ENCODE peak calls at places on chromosomes 16 and 17, in nine cellular contexts. K is MM.1S; E is CD8-positive, alpha-beta T cell; F is OCI-LY7; U is heart left ventricle; B is sigmoid colon; J is IMR-90; C is coronary artery; R is cardiac muscle cell. V is an unnamed sample.

GRCh38 chr17:62671553-62671952 is 44.1 kb downstream of the MRC2 start:
- DNase-seq in K (no peak), C (no peak), R (no peak), E (no peak), U (peak; percentile 68), J (no peak), F (no peak), B (peak; percentile 63), V (no peak)

GRCh38 chr17:68884888-68885287 is 70.3 kb downstream of the ABCA8 start:
- DNase-seq in R (no peak), K (no peak), B (no peak), C (no peak), J (no peak), U (no peak), F (no peak), E (no peak), V (no peak)

GRCh38 chr17:27754549-27754948 is 45.8 kb downstream of the NOS2 start:
- DNase-seq in E (no peak), R (no peak), K (no peak), C (peak; percentile 41), J (no peak), F (no peak), U (no peak), B (no peak), V (no peak)

GRCh38 chr17:75338335-75338734 is 49.1 kb upstream of the SLC25A19 start:
- DNase-seq in C (no peak), F (no peak), U (no peak), R (no peak), B (peak; percentile 18), K (no peak), J (peak; percentile 65), E (no peak), V (peak; percentile 60)

GRCh38 chr17:19237389-19238166 is 412 bp downstream of the EPN2 start:
- DNase-seq in U (peak; percentile 76), K (peak; percentile 23), J (no peak), E (no peak), B (peak; percentile 80), C (no peak), R (peak; percentile 52), F (no peak), V (no peak)

GRCh38 chr16:67760831-67761230 is 41.7 kb upstream of the GFOD2 start:
- DNase-seq in C (no peak), B (no peak), F (no peak), J (no peak), U (no peak), R (no peak), K (no peak), E (no peak), V (no peak)

GRCh38 chr16:88973007-88973410 is 4.0 kb downstream of the CBFA2T3 start:
- DNase-seq in E (no peak), J (no peak), U (peak; percentile 45), R (peak; percentile 45), F (no peak), C (no peak), K (no peak), B (no peak), V (no peak)

GRCh38 chr16:50522324-50522723 is 25.9 kb upstream of the NKD1 start:
- DNase-seq in R (no peak), C (no peak), B (no peak), K (no peak), E (no peak), J (no peak), F (no peak), U (no peak), V (no peak)

GRCh38 chr17:8175795-8176196 is 384 bp downstream of the TMEM107 start:
- DNase-seq in B (no peak), J (no peak), R (no peak), F (peak; percentile 41), U (no peak), K (no peak), E (no peak), C (no peak), V (no peak)

GRCh38 chr17:68057531-68057952 is 22.0 kb downstream of the KPNA2 start:
- DNase-seq in U (no peak), F (peak; percentile 63), K (peak; percentile 29), B (no peak), J (peak; percentile 56), R (no peak), C (no peak), E (peak; percentile 55), V (no peak)

GRCh38 chr16:25481636-25482035 is 210.1 kb upstream of the HS3ST4 start:
- DNase-seq in R (no peak), U (no peak), K (no peak), J (no peak), C (no peak), B (no peak), F (no peak), E (no peak), V (no peak)

GRCh38 chr16:49620158-49620867 is 235.6 kb downstream of the ZNF423 start:
- DNase-seq in C (peak; percentile 96), F (no peak), J (peak; percentile 53), E (no peak), U (peak; percentile 92), K (no peak), B (peak; percentile 89), R (peak; percentile 77), V (no peak)

GRCh38 chr17:253091-253846 is 71.8 kb upstream of the DOC2B start:
- DNase-seq in E (no peak), C (no peak), R (no peak), U (peak; percentile 32), J (no peak), K (no peak), F (no peak), B (peak; percentile 42), V (no peak)

GRCh38 chr17:16027708-16028584 is 28.3 kb downstream of the TTC19 start:
- DNase-seq in E (no peak), K (no peak), B (no peak), U (no peak), C (no peak), J (peak; percentile 97), F (no peak), R (no peak), V (no peak)

GRCh38 chr17:20908373-20909273 is 134.2 kb downstream of the USP22 start:
- DNase-seq in R (peak; percentile 92), E (peak; percentile 68), K (peak; percentile 87), C (peak; percentile 92), B (peak; percentile 94), J (peak; percentile 53), U (peak; percentile 96), F (peak; percentile 6), V (peak; percentile 64)
- H3K27ac ChIP-seq in R (peak overlapping the region; percentile 79), E (peak overlapping the region; percentile 35), K (peak overlapping the region; percentile 89), C (peak overlapping the region; percentile 90), B (peak overlapping the region; percentile 86), J (peak overlapping the region; percentile 78), U (peak overlapping the region; percentile 91), F (no peak overlapping the region), V (peak overlapping the region; percentile 42)

GRCh38 chr17:44384281-44384822 is 5.1 kb downstream of the ITGA2B start:
- DNase-seq in C (no peak), R (no peak), B (no peak), E (no peak), J (no peak), F (no peak), K (no peak), U (no peak), V (no peak)

GRCh38 chr17:44383861-44384260 is 5.6 kb downstream of the ITGA2B start:
- DNase-seq in C (no peak), F (no peak), K (no peak), B (no peak), U (no peak), E (no peak), R (no peak), J (no peak), V (no peak)

GRCh38 chr17:44384823-44385286 is 4.6 kb downstream of the ITGA2B start:
- DNase-seq in B (no peak), U (no peak), C (no peak), F (no peak), K (no peak), R (peak; percentile 23), J (no peak), E (no peak), V (no peak)

GRCh38 chr17:44386182-44386525 is 3.3 kb downstream of the ITGA2B start:
- DNase-seq in E (no peak), K (no peak), C (no peak), R (no peak), B (no peak), U (no peak), J (no peak), F (no peak), V (no peak)

GRCh38 chr17:44385287-44386181 is 3.9 kb downstream of the ITGA2B start:
- DNase-seq in U (peak; percentile 90), K (peak; percentile 76), B (peak; percentile 93), C (no peak), F (peak; percentile 47), R (peak; percentile 91), J (peak; percentile 55), E (peak; percentile 83), V (peak; percentile 58)
- TF ChIP-seq CTCF in U (no peak), K (peak; percentile 19), B (no peak), C (no peak), F (peak; percentile 13), R (peak; percentile 25), J (no peak), E (no peak), V (no peak)

DNA sequence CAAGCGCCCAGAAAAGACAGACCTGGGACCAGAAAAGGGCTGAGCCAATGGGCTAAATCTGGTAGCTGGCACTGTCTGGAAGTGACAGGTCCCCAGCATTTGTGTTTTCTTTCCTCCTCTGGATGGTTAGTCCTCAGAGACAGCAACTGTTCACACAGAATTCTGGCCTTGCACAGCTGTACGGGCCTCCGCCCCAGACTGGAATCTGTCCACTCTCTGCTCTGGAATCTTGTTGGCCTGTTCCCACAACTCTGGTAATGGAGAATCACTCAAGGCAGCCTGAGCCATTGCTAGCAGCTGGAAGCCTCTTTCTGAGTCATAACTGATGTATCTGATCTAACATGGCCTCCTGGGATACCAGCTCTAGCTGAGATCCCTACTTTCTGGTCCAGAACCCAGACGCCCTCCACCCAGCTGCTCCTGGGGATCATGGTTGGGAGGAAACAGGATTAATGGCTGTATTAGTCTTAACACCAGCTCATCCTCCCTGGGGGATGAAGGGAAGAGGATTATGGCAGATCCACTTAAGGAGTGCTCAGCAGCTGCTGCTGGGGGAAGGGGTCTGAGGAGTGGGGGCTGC is 9.1 kb downstream of the ZNF668 start:
- DNase-seq in J (peak; percentile 97), B (peak; percentile 87), K (no peak), R (no peak), C (peak; percentile 80), E (no peak), F (no peak), U (no peak), V (no peak)
- H3K4me3 ChIP-seq in J (no peak overlapping the region), B (no peak overlapping the region), K (no peak overlapping the region), R (no peak overlapping the region), C (no peak overlapping the region), E (no peak overlapping the region), F (no peak overlapping the region), U (no peak overlapping the region), V (no peak overlapping the region)

DNA sequence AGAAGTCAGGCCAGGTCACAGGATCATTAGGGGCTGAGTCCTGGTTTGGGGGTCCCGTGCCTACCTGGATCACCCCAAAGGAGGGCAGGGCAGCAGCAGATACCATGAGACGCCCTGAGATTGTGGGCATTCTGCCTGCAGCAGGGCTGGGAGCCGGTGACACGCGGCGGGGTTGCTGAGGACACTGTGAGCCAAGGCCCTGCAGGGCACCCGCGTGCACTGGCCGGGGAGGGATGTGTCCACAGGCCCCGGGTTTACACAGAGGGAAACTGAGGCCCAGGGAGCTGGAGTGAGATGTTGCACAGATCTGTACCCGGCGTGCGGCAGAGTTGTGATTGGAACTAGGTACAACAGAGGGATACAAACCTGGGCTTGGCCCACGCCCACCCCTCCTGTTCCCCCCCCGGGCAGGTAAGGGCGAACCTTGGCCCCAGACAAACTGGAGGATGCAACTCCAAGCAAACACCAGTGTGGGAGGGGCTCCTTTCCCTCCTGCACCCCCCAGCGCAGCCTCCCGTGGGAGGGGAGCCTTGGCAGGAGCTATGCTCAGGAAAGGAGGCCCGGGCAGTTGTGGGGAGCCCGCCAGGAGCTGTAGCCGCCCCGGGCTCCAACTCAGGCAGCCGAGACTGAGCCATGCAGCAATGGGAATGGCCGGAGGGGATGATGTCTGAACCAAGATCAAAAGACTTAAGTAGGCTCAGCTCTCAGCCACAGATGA is 91.3 kb downstream of the ENGASE start:
- DNase-seq in R (no peak), B (no peak), F (no peak), K (no peak), U (no peak), E (no peak), J (no peak), C (no peak), V (no peak)
- H3K27ac ChIP-seq in R (no peak overlapping the region), B (no peak overlapping the region), F (no peak overlapping the region), K (no peak overlapping the region), U (no peak overlapping the region), E (no peak overlapping the region), J (no peak overlapping the region), C (no peak overlapping the region), V (no peak overlapping the region)